ENCODE peak calls at places on chromosomes 7 and 10, in four cellular contexts. F, D, Q and B are unnamed samples. For H3K36me3, the result is how much of the 10 kb centered on the place peaks cover.

GRCh38 chr10:124149681-124150080 is 56.3 kb upstream of the CHST15 start:
- DNase-seq in F (no peak), D (no peak), Q (no peak), B (peak)

GRCh38 chr7:125668321-125668993 is 738.8 kb upstream of the POT1 start:
- DNase-seq in F (no peak), D (no peak), Q (no peak), B (no peak)

GRCh38 chr7:34048445-34048844 is 143.1 kb downstream of the BMPER start:
- DNase-seq in F (no peak), D (no peak), Q (no peak), B (no peak)

GRCh38 chr7:93160410-93160809 is 12.2 kb upstream of the SAMD9L start:
- DNase-seq in F (no peak), D (no peak), Q (no peak), B (no peak)

GRCh38 chr10:8702181-8702580 is 647.7 kb downstream of the GATA3 start:
- DNase-seq in F (no peak), D (no peak), Q (peak), B (no peak)

GRCh38 chr7:70000747-70001348 is 402.6 kb downstream of the AUTS2 start:
- DNase-seq in F (no peak), D (no peak), Q (no peak), B (no peak)

GRCh38 chr7:50426280-50427045 is 23.7 kb downstream of the FIGNL1 start:
- DNase-seq in F (no peak), D (no peak), Q (no peak), B (no peak)

GRCh38 chr7:150755473-150756099 is 18.4 kb downstream of the GIMAP5 start:
- DNase-seq in F (no peak), D (no peak), Q (no peak), B (no peak)

GRCh38 chr7:124959676-124960075 is 30.1 kb upstream of the POT1 start:
- DNase-seq in F (no peak), D (no peak), Q (no peak), B (no peak)

GRCh38 chr7:55533050-55533728 is 39.1 kb downstream of the VOPP1 start:
- DNase-seq in F (no peak), D (peak), Q (no peak), B (no peak)

GRCh38 chr7:86470763-86471162 is 172.9 kb upstream of the GRM3 start:
- DNase-seq in F (no peak), D (no peak), Q (no peak), B (no peak)

GRCh38 chr7:43612599-43613589 is 30.0 kb downstream of the STK17A start:
- DNase-seq in F (no peak), D (no peak), Q (no peak), B (no peak)

GRCh38 chr10:17059197-17059688 is 70.4 kb downstream of the CUBN start:
- DNase-seq in F (no peak), D (no peak), Q (no peak), B (no peak)

GRCh38 chr10:132627736-132628512 is 90.3 kb downstream of the INPP5A start:
- DNase-seq in F (no peak), D (no peak), Q (no peak), B (peak)

GRCh38 chr10:45373003-45373782 is 823 bp upstream of the ALOX5 start:
- DNase-seq in F (no peak), D (no peak), Q (peak), B (no peak)

GRCh38 chr7:151428393-151429231 is 11.3 kb downstream of the CRYGN start:
- DNase-seq in F (no peak), D (no peak), Q (no peak), B (no peak)

GRCh38 chr10:86730227-86730626 is 26.2 kb upstream of the BMPR1A start:
- DNase-seq in F (peak), D (no peak), Q (no peak), B (no peak)

GRCh38 chr7:130990178-130990832 is 256.3 kb upstream of the KLF14 start:
- DNase-seq in F (no peak), D (peak), Q (no peak), B (peak)

GRCh38 chr7:744854-745430 is 17.9 kb upstream of the PRKAR1B start:
- DNase-seq in F (no peak), D (no peak), Q (no peak), B (peak)

GRCh38 chr7:741191-741671 is 14.2 kb upstream of the PRKAR1B start:
- DNase-seq in F (no peak), D (no peak), Q (no peak), B (peak)

GRCh38 chr7:741850-742249 is 14.8 kb upstream of the PRKAR1B start:
- DNase-seq in F (no peak), D (no peak), Q (no peak), B (no peak)

GRCh38 chr7:739964-740942 is 13.2 kb upstream of the PRKAR1B start:
- DNase-seq in F (peak), D (no peak), Q (no peak), B (peak)

GRCh38 chr7:742791-743190 is 15.7 kb upstream of the PRKAR1B start:
- DNase-seq in F (no peak), D (no peak), Q (no peak), B (no peak)
- H3K36me3 ChIP-seq in F (under half), D (under half), Q (under half), B (under half)

GRCh38 chr7:107678110-107678753 is 17.6 kb downstream of the SLC26A4 start:
- DNase-seq in F (no peak), D (peak), Q (no peak), B (no peak)
- TF ChIP-seq CTCF in F (no peak), D (no peak), Q (no peak), B (no peak)

GRCh38 chr7:100087055-100087750 is 1.6 kb upstream of the COPS6 start:
- DNase-seq in F (no peak), D (peak), Q (no peak), B (no peak)
- H3K4me3 ChIP-seq in F (no peak), D (no peak), Q (no peak), B (no peak)

DNA sequence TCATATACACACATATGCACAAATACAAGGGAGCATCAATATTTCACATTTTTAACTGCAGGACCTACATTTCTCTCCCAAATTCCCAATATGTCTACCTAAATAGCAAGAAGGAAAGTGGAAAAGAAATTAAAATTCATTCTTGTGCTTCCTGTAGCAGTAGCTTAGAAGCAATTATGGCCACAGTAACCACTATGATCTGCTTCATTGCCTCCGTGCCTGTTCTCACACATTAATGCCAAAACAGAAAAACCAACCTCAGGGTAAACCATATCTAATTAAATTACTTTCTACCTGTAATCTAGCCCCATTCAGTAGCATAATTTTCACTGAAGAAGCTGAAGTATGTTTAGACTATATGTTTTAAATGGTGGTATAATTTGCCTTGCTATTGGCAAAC is 55.2 kb downstream of the HYCC1 start:
- DNase-seq in F (no peak), D (no peak), Q (no peak), B (no peak)
- H3K36me3 ChIP-seq in F (under half), D (under half), Q (under half), B (under half)

DNA sequence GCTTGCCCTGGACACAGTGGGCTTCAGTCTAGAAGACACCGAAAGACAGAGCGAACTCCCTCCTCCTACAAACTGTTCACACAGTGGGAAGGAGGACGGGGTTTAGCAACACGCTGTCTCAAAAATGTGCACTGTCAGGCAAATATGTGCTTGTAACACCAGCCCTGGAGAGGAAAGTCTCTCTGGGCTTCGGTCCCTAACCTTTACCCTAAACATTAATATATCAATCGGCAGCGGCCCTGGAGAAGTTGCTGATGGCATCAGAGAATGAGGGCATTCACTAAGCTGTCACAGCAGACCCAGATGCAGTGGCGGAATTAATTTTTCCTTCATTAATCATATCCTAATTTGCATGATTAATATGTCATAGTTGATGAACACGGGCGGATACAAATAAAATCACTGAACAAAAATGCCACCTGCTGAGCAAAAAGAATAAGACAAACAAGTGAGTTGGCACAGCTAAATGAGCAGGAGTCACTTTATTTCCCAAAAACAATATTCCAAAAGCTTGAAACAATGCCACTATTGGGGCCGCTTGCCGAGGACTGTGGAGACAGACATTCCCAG is 45.2 kb upstream of the INSIG1 start:
- DNase-seq in F (no peak), D (no peak), Q (no peak), B (no peak)
- TF ChIP-seq CTCF in F (no peak), D (no peak), Q (no peak), B (no peak)

GRCh38 chr7:121000091-121000983 is 11.8 kb downstream of the CPED1 start:
- DNase-seq in F (no peak), D (no peak), Q (no peak), B (no peak)
- H3K4me3 ChIP-seq in F (no peak), D (no peak), Q (no peak), B (no peak)

GRCh38 chr10:3109196-3109595 is 41.8 kb downstream of the PFKP start:
- DNase-seq in F (no peak), D (no peak), Q (no peak), B (peak)
- H3K36me3 ChIP-seq in F (under half), D (under half), Q (under half), B (half or more)